ENCODE peak calls at places on chromosomes 4 and X, in five cellular contexts. One of them, this sample, is unnamed. For H3K4me1 and H3K36me3, the result is how much of the 10 kb centered on the place peaks cover.

GRCh38 chrX:10166731-10167149 is 10.0 kb downstream of the CLCN4 start:
- DNase-seq in GM23248: no peak
- DNase-seq in cardiac muscle cell: peak
- DNase-seq in IMR-90: no peak
- DNase-seq in small intestine: no peak
- DNase-seq in this sample: peak

GRCh38 chrX:130321550-130321949 is 18.2 kb upstream of the SLC25A14 start:
- DNase-seq in GM23248: no peak
- DNase-seq in cardiac muscle cell: no peak
- DNase-seq in IMR-90: no peak
- DNase-seq in small intestine: no peak
- DNase-seq in this sample: no peak

GRCh38 chr4:26520728-26521442 is 30.6 kb upstream of the CCKAR start:
- DNase-seq in GM23248: no peak
- DNase-seq in cardiac muscle cell: no peak
- DNase-seq in IMR-90: peak
- DNase-seq in small intestine: no peak
- DNase-seq in this sample: no peak

GRCh38 chr4:157270108-157270507 is 49.6 kb downstream of the GRIA2 start:
- DNase-seq in GM23248: no peak
- DNase-seq in cardiac muscle cell: no peak
- DNase-seq in IMR-90: no peak
- DNase-seq in small intestine: no peak
- DNase-seq in this sample: no peak

GRCh38 chrX:74248889-74249288 is 55.1 kb upstream of the ZCCHC13 start:
- DNase-seq in GM23248: peak
- DNase-seq in cardiac muscle cell: peak
- DNase-seq in IMR-90: no peak
- DNase-seq in small intestine: peak
- DNase-seq in this sample: no peak

GRCh38 chrX:106906361-106906760 is 3.2 kb upstream of the RIPPLY1 start:
- DNase-seq in GM23248: no peak
- DNase-seq in cardiac muscle cell: peak
- DNase-seq in IMR-90: no peak
- DNase-seq in small intestine: peak
- DNase-seq in this sample: no peak

GRCh38 chrX:29299689-29300088 is 712.4 kb downstream of the IL1RAPL1 start:
- DNase-seq in GM23248: no peak
- DNase-seq in cardiac muscle cell: no peak
- DNase-seq in IMR-90: no peak
- DNase-seq in small intestine: no peak
- DNase-seq in this sample: no peak

GRCh38 chr4:114598191-114599121 is at the start of gene UGT8:
- DNase-seq in GM23248: peak
- DNase-seq in cardiac muscle cell: peak
- DNase-seq in IMR-90: no peak
- DNase-seq in small intestine: peak
- DNase-seq in this sample: peak

GRCh38 chrX:3771756-3772155 is 58.3 kb upstream of the PRKX start:
- DNase-seq in GM23248: no peak
- DNase-seq in cardiac muscle cell: no peak
- DNase-seq in IMR-90: no peak
- DNase-seq in small intestine: no peak
- DNase-seq in this sample: no peak

GRCh38 chrX:30282527-30282926 is 26.7 kb downstream of the NR0B1 start:
- DNase-seq in GM23248: peak
- DNase-seq in cardiac muscle cell: no peak
- DNase-seq in IMR-90: peak
- DNase-seq in small intestine: no peak
- DNase-seq in this sample: no peak

GRCh38 chr4:20356565-20356964 is 104.9 kb downstream of the SLIT2 start:
- DNase-seq in GM23248: no peak
- DNase-seq in cardiac muscle cell: peak
- DNase-seq in IMR-90: no peak
- DNase-seq in small intestine: no peak
- DNase-seq in this sample: no peak

GRCh38 chr4:82811392-82811791 is 12.8 kb upstream of the SCD5 start:
- DNase-seq in GM23248: no peak
- DNase-seq in cardiac muscle cell: no peak
- DNase-seq in IMR-90: no peak
- DNase-seq in small intestine: no peak
- DNase-seq in this sample: no peak

GRCh38 chr4:95141376-95141775 is 383.6 kb downstream of the BMPR1B start:
- DNase-seq in GM23248: peak
- DNase-seq in cardiac muscle cell: no peak
- DNase-seq in IMR-90: no peak
- DNase-seq in small intestine: no peak
- DNase-seq in this sample: no peak

GRCh38 chrX:129953881-129954280 is 28.6 kb upstream of the BCORL1 start:
- DNase-seq in GM23248: no peak
- DNase-seq in cardiac muscle cell: no peak
- DNase-seq in IMR-90: no peak
- DNase-seq in small intestine: no peak
- DNase-seq in this sample: no peak

GRCh38 chr4:87092389-87093141 is 127.9 kb downstream of the KLHL8 start:
- DNase-seq in GM23248: peak
- DNase-seq in cardiac muscle cell: peak
- DNase-seq in IMR-90: peak
- DNase-seq in small intestine: peak
- DNase-seq in this sample: peak

GRCh38 chrX:108494416-108495095 is 54.9 kb downstream of the COL4A5 start:
- DNase-seq in GM23248: peak
- DNase-seq in cardiac muscle cell: peak
- DNase-seq in IMR-90: peak
- DNase-seq in small intestine: no peak
- DNase-seq in this sample: no peak

GRCh38 chr4:2427383-2428334 is 8.9 kb downstream of the CFAP99 start:
- DNase-seq in GM23248: no peak
- DNase-seq in cardiac muscle cell: no peak
- DNase-seq in IMR-90: no peak
- DNase-seq in small intestine: no peak
- DNase-seq in this sample: no peak

GRCh38 chrX:45172890-45173289 is 27.8 kb downstream of the DIPK2B start:
- DNase-seq in GM23248: peak
- DNase-seq in cardiac muscle cell: peak
- DNase-seq in IMR-90: peak
- DNase-seq in small intestine: peak
- DNase-seq in this sample: no peak

GRCh38 chrX:84188320-84188834 is 378 bp upstream of the RPS6KA6 start:
- DNase-seq in GM23248: peak
- DNase-seq in cardiac muscle cell: peak
- DNase-seq in IMR-90: peak
- DNase-seq in small intestine: peak
- DNase-seq in this sample: peak

GRCh38 chr4:6272863-6273660 is 3.4 kb downstream of the WFS1 start:
- DNase-seq in GM23248: peak
- DNase-seq in cardiac muscle cell: peak
- DNase-seq in IMR-90: peak
- DNase-seq in small intestine: no peak
- DNase-seq in this sample: peak

GRCh38 chr4:85968945-85969830 is 390.7 kb downstream of the MAPK10 start:
- DNase-seq in GM23248: peak
- DNase-seq in cardiac muscle cell: peak
- DNase-seq in IMR-90: peak
- DNase-seq in small intestine: peak
- DNase-seq in this sample: no peak

GRCh38 chrX:9897761-9898161 is 69.4 kb upstream of the CLDN34 start:
- DNase-seq in GM23248: peak
- DNase-seq in cardiac muscle cell: peak
- DNase-seq in IMR-90: peak
- DNase-seq in small intestine: no peak
- DNase-seq in this sample: no peak

GRCh38 chr4:119025916-119026661 is 109.5 kb upstream of the MYOZ2 start:
- DNase-seq in GM23248: peak
- DNase-seq in cardiac muscle cell: peak
- DNase-seq in IMR-90: peak
- DNase-seq in small intestine: peak
- DNase-seq in this sample: no peak

GRCh38 chr4:140717313-140717712 is 38.9 kb downstream of the TBC1D9 start:
- DNase-seq in GM23248: no peak
- DNase-seq in cardiac muscle cell: no peak
- DNase-seq in IMR-90: no peak
- DNase-seq in small intestine: peak
- DNase-seq in this sample: no peak

GRCh38 chr4:140718240-140718639 is 37.9 kb downstream of the TBC1D9 start:
- DNase-seq in GM23248: peak
- DNase-seq in cardiac muscle cell: peak
- DNase-seq in IMR-90: peak
- DNase-seq in small intestine: no peak
- DNase-seq in this sample: no peak

GRCh38 chr4:140720387-140721087 is 35.6 kb downstream of the TBC1D9 start:
- DNase-seq in GM23248: no peak
- DNase-seq in cardiac muscle cell: no peak
- DNase-seq in IMR-90: no peak
- DNase-seq in small intestine: peak
- DNase-seq in this sample: no peak

GRCh38 chr4:140719693-140720092 is 36.5 kb downstream of the TBC1D9 start:
- DNase-seq in GM23248: no peak
- DNase-seq in cardiac muscle cell: no peak
- DNase-seq in IMR-90: no peak
- DNase-seq in small intestine: no peak
- DNase-seq in this sample: no peak

DNA sequence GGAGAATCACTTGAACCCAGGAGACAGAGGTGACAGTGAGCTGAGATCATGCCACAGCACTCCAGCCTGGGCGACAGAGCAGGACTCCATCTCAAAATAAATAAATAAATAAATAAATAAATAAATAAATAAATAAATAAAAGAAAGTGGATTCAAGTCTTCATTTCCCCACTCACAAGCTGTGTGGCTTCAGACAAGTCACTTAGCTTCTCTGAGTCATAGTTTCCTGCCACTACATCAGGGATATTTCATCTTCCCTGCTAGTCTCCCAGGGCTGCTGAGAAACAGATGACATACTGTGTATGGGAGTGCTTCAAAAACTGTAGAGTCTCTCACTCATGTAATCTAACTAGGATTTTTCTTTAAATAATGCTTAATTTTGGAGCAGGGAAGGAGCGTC is 37.2 kb downstream of the TBC1D9 start:
- DNase-seq in GM23248: peak
- DNase-seq in cardiac muscle cell: peak
- DNase-seq in IMR-90: peak
- DNase-seq in small intestine: no peak
- DNase-seq in this sample: no peak
- H3K4me1 ChIP-seq in GM23248: under half
- H3K4me1 ChIP-seq in cardiac muscle cell: under half
- H3K4me1 ChIP-seq in IMR-90: under half
- H3K4me1 ChIP-seq in small intestine: under half
- H3K4me1 ChIP-seq in this sample: half or more

DNA sequence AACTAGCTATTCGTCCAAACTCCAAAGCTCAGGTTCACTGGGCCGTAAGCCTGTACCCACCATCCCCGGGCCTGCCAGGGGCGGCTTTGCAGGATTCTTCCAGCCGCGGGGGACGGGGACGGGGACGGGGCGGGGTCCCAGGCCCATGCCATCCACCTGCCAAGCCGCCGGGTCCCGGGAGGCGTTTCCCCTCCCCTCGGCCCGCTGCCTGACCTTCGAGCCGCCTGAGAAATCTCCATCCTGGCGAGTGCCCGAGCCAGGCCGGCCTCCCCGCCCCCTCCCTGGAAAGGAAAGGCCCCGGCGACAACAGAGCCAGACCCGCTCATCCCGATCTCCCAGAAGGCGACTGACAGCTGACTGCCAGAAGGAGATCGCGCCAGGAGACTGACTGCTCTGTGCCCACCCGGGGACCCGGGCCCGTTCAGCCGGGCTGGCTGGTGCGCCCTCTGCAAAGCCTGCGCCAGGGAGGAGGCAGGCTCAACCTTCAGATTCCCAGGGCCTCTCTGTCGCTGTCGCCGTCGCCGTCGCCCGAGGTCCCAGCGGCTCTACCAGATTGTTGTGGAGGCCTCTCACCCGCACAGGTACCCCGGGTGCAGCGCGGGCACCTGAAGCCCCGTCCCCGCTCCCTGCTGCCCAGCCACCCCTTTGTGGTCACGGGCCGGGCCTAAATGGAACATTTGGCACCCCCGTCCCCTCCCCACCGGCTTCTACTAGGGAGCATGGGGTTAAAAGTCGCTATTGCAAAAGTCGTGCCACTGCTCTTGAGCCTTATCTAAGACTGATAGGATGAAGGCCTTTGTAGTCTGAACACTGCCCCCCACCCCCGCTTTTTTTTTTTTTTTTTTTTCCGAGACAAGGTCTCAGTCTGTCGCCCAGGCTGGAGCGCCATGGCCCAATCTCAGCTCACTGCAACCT is at the start of gene RGN:
- DNase-seq in GM23248: peak
- DNase-seq in cardiac muscle cell: no peak
- DNase-seq in IMR-90: no peak
- DNase-seq in small intestine: peak
- DNase-seq in this sample: no peak
- H3K4me3 ChIP-seq in GM23248: peak
- H3K4me3 ChIP-seq in cardiac muscle cell: no peak
- H3K4me3 ChIP-seq in IMR-90: no peak
- H3K4me3 ChIP-seq in small intestine: no peak
- H3K4me3 ChIP-seq in this sample: peak

DNA sequence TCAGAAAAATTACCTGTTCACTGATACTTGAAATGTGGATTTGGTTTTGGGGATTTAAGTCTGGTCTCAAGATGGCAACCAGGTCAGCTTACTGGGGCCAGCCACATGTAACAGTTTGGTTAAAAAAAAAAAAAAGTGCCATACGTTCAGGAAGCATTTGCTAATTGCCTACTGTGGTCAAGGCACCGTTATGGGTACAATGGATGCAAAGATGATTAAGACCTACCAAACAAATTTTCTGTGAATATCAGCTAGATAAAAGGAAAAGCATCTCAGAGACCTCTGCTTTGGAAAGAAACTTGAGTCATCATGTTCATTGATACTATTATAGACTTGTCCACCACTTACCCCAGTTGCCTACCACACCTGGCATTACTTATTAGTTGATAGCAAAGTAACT is 80.9 kb downstream of the FNIP2 start:
- DNase-seq in GM23248: no peak
- DNase-seq in cardiac muscle cell: no peak
- DNase-seq in IMR-90: no peak
- DNase-seq in small intestine: no peak
- DNase-seq in this sample: no peak
- H3K36me3 ChIP-seq in GM23248: under half
- H3K36me3 ChIP-seq in cardiac muscle cell: under half
- H3K36me3 ChIP-seq in IMR-90: under half
- H3K36me3 ChIP-seq in small intestine: under half
- H3K36me3 ChIP-seq in this sample: under half

GRCh38 chr4:184854673-184855072 is 28.9 kb upstream of the ACSL1 start:
- DNase-seq in GM23248: no peak
- DNase-seq in cardiac muscle cell: peak
- DNase-seq in IMR-90: no peak
- DNase-seq in small intestine: no peak
- DNase-seq in this sample: peak

GRCh38 chr4:184860018-184860530 is 34.3 kb upstream of the ACSL1 start:
- DNase-seq in GM23248: no peak
- DNase-seq in cardiac muscle cell: no peak
- DNase-seq in IMR-90: no peak
- DNase-seq in small intestine: no peak
- DNase-seq in this sample: no peak

GRCh38 chr4:184856277-184856609 is 30.5 kb upstream of the ACSL1 start:
- DNase-seq in GM23248: no peak
- DNase-seq in cardiac muscle cell: no peak
- DNase-seq in IMR-90: no peak
- DNase-seq in small intestine: no peak
- DNase-seq in this sample: no peak

GRCh38 chr4:184861047-184861446 is 35.3 kb upstream of the ACSL1 start:
- DNase-seq in GM23248: no peak
- DNase-seq in cardiac muscle cell: no peak
- DNase-seq in IMR-90: no peak
- DNase-seq in small intestine: no peak
- DNase-seq in this sample: no peak

GRCh38 chr4:184857446-184858121 is 31.8 kb upstream of the ACSL1 start:
- DNase-seq in GM23248: no peak
- DNase-seq in cardiac muscle cell: no peak
- DNase-seq in IMR-90: no peak
- DNase-seq in small intestine: no peak
- DNase-seq in this sample: no peak
- H3K4me1 ChIP-seq in GM23248: under half
- H3K4me1 ChIP-seq in cardiac muscle cell: under half
- H3K4me1 ChIP-seq in IMR-90: under half
- H3K4me1 ChIP-seq in small intestine: under half
- H3K4me1 ChIP-seq in this sample: under half

This sample was measured in lower lobe of right lung.